ENCODE peak calls at places on chromosome 6, in seven cellular contexts. N, E, M, S, W, P and G are unnamed samples.
A peak's percentile ranks its signal among the peaks of the same experiment; 100 is the strongest.

GRCh38 chr6:22300287-22300998 is 3.6 kb upstream of the PRL start:
- DNase-seq in N (no peak), E (no peak), M (no peak), S (no peak), W (no peak), P (no peak), G (no peak)

GRCh38 chr6:85995339-85996033 is 352.8 kb upstream of the SYNCRIP start:
- DNase-seq in N (no peak), E (no peak), M (no peak), S (no peak), W (no peak), P (no peak), G (no peak)

GRCh38 chr6:24931296-24931695 is 4.5 kb downstream of the RIPOR2 start:
- DNase-seq in N (no peak), E (no peak), M (no peak), S (no peak), W (no peak), P (no peak), G (no peak)

GRCh38 chr6:16216501-16217155 is 21.8 kb upstream of the GMPR start:
- DNase-seq in N (peak; percentile 44), E (peak; percentile 70), M (no peak), S (no peak), W (no peak), P (no peak), G (no peak)

GRCh38 chr6:44006123-44006871 is 121.0 kb downstream of the MRPL14 start:
- DNase-seq in N (no peak), E (no peak), M (no peak), S (no peak), W (no peak), P (no peak), G (no peak)

GRCh38 chr6:11069760-11070159 is 23.9 kb upstream of the SMIM13 start:
- DNase-seq in N (no peak), E (no peak), M (no peak), S (peak; percentile 42), W (no peak), P (peak; percentile 26), G (no peak)

GRCh38 chr6:48859562-48859961 is 603.5 kb downstream of the MMUT start:
- DNase-seq in N (no peak), E (no peak), M (no peak), S (no peak), W (no peak), P (no peak), G (no peak)

GRCh38 chr6:158763440-158764187 is 55.6 kb downstream of the EZR start:
- DNase-seq in N (no peak), E (no peak), M (no peak), S (no peak), W (no peak), P (no peak), G (no peak)

GRCh38 chr6:138142806-138143205 is 18.9 kb upstream of the ARFGEF3 start:
- DNase-seq in N (no peak), E (no peak), M (no peak), S (no peak), W (no peak), P (no peak), G (no peak)

GRCh38 chr6:53199156-53199555 is 50.5 kb upstream of the GCM1 start:
- DNase-seq in N (no peak), E (no peak), M (no peak), S (no peak), W (no peak), P (no peak), G (no peak)

GRCh38 chr6:159061805-159062563 is 17.2 kb upstream of the TAGAP start:
- DNase-seq in N (no peak), E (no peak), M (no peak), S (no peak), W (no peak), P (no peak), G (no peak)

GRCh38 chr6:136779682-136780081 is 12.6 kb downstream of the MAP3K5 start:
- DNase-seq in N (no peak), E (no peak), M (no peak), S (no peak), W (no peak), P (no peak), G (no peak)

GRCh38 chr6:130322673-130323268 is 43.0 kb upstream of the TMEM200A start:
- DNase-seq in N (peak; percentile 80), E (peak; percentile 63), M (no peak), S (peak; percentile 31), W (peak; percentile 9), P (peak; percentile 68), G (peak; percentile 43)

GRCh38 chr6:125904871-125905270 is 51.7 kb upstream of the HINT3 start:
- DNase-seq in N (no peak), E (no peak), M (no peak), S (peak; percentile 99), W (no peak), P (peak; percentile 93), G (no peak)

GRCh38 chr6:144215402-144215931 is 65.2 kb downstream of the STX11 start:
- DNase-seq in N (no peak), E (no peak), M (peak; percentile 24), S (peak; percentile 17), W (peak; percentile 29), P (peak; percentile 13), G (peak; percentile 44)

GRCh38 chr6:158958504-158959386 is 41.3 kb downstream of the RSPH3 start:
- DNase-seq in N (no peak), E (no peak), M (no peak), S (peak; percentile 31), W (no peak), P (no peak), G (peak; percentile 21)

GRCh38 chr6:90230547-90231240 is 65.9 kb downstream of the BACH2 start:
- DNase-seq in N (peak; percentile 56), E (no peak), M (no peak), S (no peak), W (no peak), P (no peak), G (no peak)

GRCh38 chr6:42746452-42747400 is 823 bp upstream of the TBCC start:
- DNase-seq in N (peak; percentile 92), E (peak; percentile 90), M (peak; percentile 87), S (peak; percentile 87), W (peak; percentile 70), P (peak; percentile 89), G (peak; percentile 86)

GRCh38 chr6:5293692-5294091 is 32.4 kb downstream of the FARS2 start:
- DNase-seq in N (no peak), E (no peak), M (no peak), S (no peak), W (no peak), P (no peak), G (no peak)
- H3K27ac ChIP-seq in N (no peak overlapping the region), E (no peak overlapping the region), M (no peak overlapping the region), S (no peak overlapping the region), W (no peak overlapping the region), P (no peak overlapping the region), G (no peak overlapping the region)

GRCh38 chr6:134519456-134519855 is 201.5 kb upstream of the SGK1 start:
- DNase-seq in N (no peak), E (no peak), M (peak; percentile 45), S (no peak), W (no peak), P (no peak), G (no peak)

GRCh38 chr6:134523903-134524302 is 206.0 kb upstream of the SGK1 start:
- DNase-seq in N (no peak), E (no peak), M (no peak), S (peak; percentile 90), W (no peak), P (no peak), G (no peak)

GRCh38 chr6:134520181-134521115 is 202.5 kb upstream of the SGK1 start:
- DNase-seq in N (no peak), E (no peak), M (no peak), S (peak; percentile 75), W (no peak), P (peak; percentile 31), G (no peak)

GRCh38 chr6:134523051-134523450 is 205.1 kb upstream of the SGK1 start:
- DNase-seq in N (no peak), E (no peak), M (no peak), S (no peak), W (no peak), P (no peak), G (no peak)

GRCh38 chr6:134521116-134521501 is 203.2 kb upstream of the SGK1 start:
- DNase-seq in N (no peak), E (no peak), M (no peak), S (no peak), W (no peak), P (no peak), G (no peak)
- H3K27ac ChIP-seq in N (no peak overlapping the region), E (no peak overlapping the region), M (no peak overlapping the region), S (peak overlapping the region; percentile 28), W (no peak overlapping the region), P (no peak overlapping the region), G (no peak overlapping the region)

GRCh38 chr6:18640754-18641153 is 253.6 kb downstream of the RNF144B start:
- DNase-seq in N (no peak), E (no peak), M (no peak), S (no peak), W (no peak), P (no peak), G (no peak)
- H3K27ac ChIP-seq in N (no peak overlapping the region), E (no peak overlapping the region), M (no peak overlapping the region), S (no peak overlapping the region), W (no peak overlapping the region), P (no peak overlapping the region), G (no peak overlapping the region)

GRCh38 chr6:39428152-39428551 is 105.7 kb upstream of the KCNK16 start:
- DNase-seq in N (no peak), E (no peak), M (no peak), S (peak; percentile 76), W (no peak), P (no peak), G (no peak)

GRCh38 chr6:39425346-39426056 is 103.0 kb upstream of the KCNK16 start:
- DNase-seq in N (no peak), E (no peak), M (no peak), S (no peak), W (no peak), P (peak; percentile 4), G (no peak)

GRCh38 chr6:39422273-39422672 is 99.8 kb upstream of the KCNK16 start:
- DNase-seq in N (no peak), E (peak; percentile 68), M (peak; percentile 21), S (no peak), W (no peak), P (no peak), G (no peak)

GRCh38 chr6:39424831-39425230 is 102.3 kb upstream of the KCNK16 start:
- DNase-seq in N (no peak), E (no peak), M (no peak), S (no peak), W (no peak), P (no peak), G (no peak)

GRCh38 chr6:39426057-39426592 is 103.6 kb upstream of the KCNK16 start:
- DNase-seq in N (no peak), E (no peak), M (no peak), S (peak; percentile 91), W (no peak), P (peak; percentile 62), G (no peak)
- H3K27ac ChIP-seq in N (no peak overlapping the region), E (no peak overlapping the region), M (no peak overlapping the region), S (peak overlapping the region; percentile 97), W (no peak overlapping the region), P (no peak overlapping the region), G (peak overlapping the region; percentile 44)